ENCODE peak calls at places on chromosomes 5 and 9, in four cellular contexts. M is germinal center, C is epithelial cell of esophagus, N is fibroblast of pulmonary artery. B is an unnamed sample.

GRCh38 chr9:127950513-127951210 is 13.0 kb upstream of the DPM2 start:
- DNase-seq in M (no peak), C (no peak), N (no peak), B (no peak)

GRCh38 chr9:118522093-118523028 is 818.2 kb downstream of the TLR4 start:
- DNase-seq in M (peak; percentile 11), C (peak; percentile 74), N (peak; percentile 53), B (no peak)

GRCh38 chr9:122058707-122059106 is 34.4 kb downstream of the TTLL11 start:
- DNase-seq in M (no peak), C (no peak), N (no peak), B (no peak)

GRCh38 chr5:174173766-174174165 is 128.3 kb downstream of the NSG2 start:
- DNase-seq in M (no peak), C (no peak), N (no peak), B (no peak)

GRCh38 chr5:1557114-1557873 is 33.5 kb upstream of the LPCAT1 start:
- DNase-seq in M (no peak), C (no peak), N (no peak), B (no peak)

GRCh38 chr5:132313961-132314432 is 19.8 kb downstream of the SLC22A4 start:
- DNase-seq in M (no peak), C (no peak), N (no peak), B (no peak)

GRCh38 chr5:108726446-108727091 is 21.1 kb upstream of the FER start:
- DNase-seq in M (no peak), C (peak; percentile 78), N (no peak), B (no peak)

GRCh38 chr5:158614951-158615350 is 484.8 kb downstream of the EBF1 start:
- DNase-seq in M (no peak), C (no peak), N (no peak), B (no peak)

GRCh38 chr5:45691656-45692055 is 4.5 kb downstream of the HCN1 start:
- DNase-seq in M (no peak), C (no peak), N (no peak), B (no peak)

GRCh38 chr5:178194026-178194425 is 6.9 kb upstream of the GMCL2 start:
- DNase-seq in M (no peak), C (no peak), N (no peak), B (no peak)